ENCODE peak calls at places on chromosomes 13 and 19, in four cellular contexts. Y, O, L and P are unnamed samples.

GRCh38 chr19:10519421-10519820 is 2.2 kb upstream of the S1PR5 start:
- DNase-seq in Y (no peak), O (no peak), L (no peak), P (no peak)

GRCh38 chr19:22517496-22518411 is 95.6 kb upstream of the ZNF98 start:
- DNase-seq in Y (no peak), O (no peak), L (no peak), P (no peak)

GRCh38 chr19:51142119-51142518 is at the start of gene SIGLEC7:
- DNase-seq in Y (no peak), O (peak; percentile 62), L (no peak), P (no peak)

GRCh38 chr13:80586356-80586755 is 245.4 kb upstream of the SPRY2 start:
- DNase-seq in Y (no peak), O (no peak), L (no peak), P (no peak)

GRCh38 chr13:29125934-29126424 is 305.8 kb downstream of the MTUS2 start:
- DNase-seq in Y (no peak), O (peak; percentile 33), L (no peak), P (no peak)

GRCh38 chr13:26621731-26622401 is 64.4 kb downstream of the WASF3 start:
- DNase-seq in Y (no peak), O (no peak), L (no peak), P (no peak)

GRCh38 chr19:3108775-3109174 is 14.6 kb downstream of the GNA11 start:
- DNase-seq in Y (no peak), O (peak; percentile 68), L (peak; percentile 57), P (no peak)

GRCh38 chr13:34321986-34322385 is 504.0 kb downstream of the RFC3 start:
- DNase-seq in Y (no peak), O (no peak), L (no peak), P (no peak)

GRCh38 chr19:42076375-42076944 is 494 bp downstream of the ZNF574 start:
- DNase-seq in Y (no peak), O (peak; percentile 78), L (no peak), P (no peak)

GRCh38 chr13:52447354-52447753 is 3.1 kb downstream of the VPS36 start:
- DNase-seq in Y (no peak), O (no peak), L (no peak), P (no peak)

GRCh38 chr19:21482863-21483276 is 22.5 kb upstream of the ZNF429 start:
- DNase-seq in Y (no peak), O (peak; percentile 72), L (peak; percentile 58), P (no peak)

GRCh38 chr19:35756373-35757230 is at the start of gene HSPB6:
- DNase-seq in Y (no peak), O (no peak), L (no peak), P (no peak)

GRCh38 chr13:46638262-46638661 is 85.3 kb downstream of the LRCH1 start:
- DNase-seq in Y (no peak), O (no peak), L (no peak), P (no peak)

GRCh38 chr13:39590466-39591036 is 12.4 kb downstream of the LHFPL6 start:
- DNase-seq in Y (no peak), O (no peak), L (no peak), P (no peak)

GRCh38 chr13:112519517-112520060 is 68.4 kb downstream of the TUBGCP3 start:
- DNase-seq in Y (no peak), O (no peak), L (no peak), P (no peak)

GRCh38 chr19:44593294-44593693 is 20.1 kb upstream of the IGSF23 start:
- DNase-seq in Y (no peak), O (no peak), L (no peak), P (no peak)

GRCh38 chr13:73224708-73225107 is 165.9 kb downstream of the KLF5 start:
- DNase-seq in Y (no peak), O (peak; percentile 50), L (no peak), P (no peak)

GRCh38 chr19:38655148-38655824 is 7.8 kb downstream of the ACTN4 start:
- DNase-seq in Y (no peak), O (no peak), L (no peak), P (no peak)

GRCh38 chr13:98775386-98775785 is 22.9 kb upstream of the SLC15A1 start:
- DNase-seq in Y (no peak), O (no peak), L (no peak), P (no peak)

GRCh38 chr13:76894401-76895110 is 8.4 kb upstream of the KCTD12 start:
- DNase-seq in Y (no peak), O (no peak), L (no peak), P (no peak)

GRCh38 chr13:80379245-80379644 is 38.3 kb upstream of the SPRY2 start:
- DNase-seq in Y (peak; percentile 37), O (no peak), L (no peak), P (peak; percentile 11)

GRCh38 chr13:50412046-50412617 is 396.9 kb downstream of the KCNRG start:
- DNase-seq in Y (no peak), O (no peak), L (no peak), P (no peak)

GRCh38 chr13:43368003-43368402 is 344.6 kb downstream of the DNAJC15 start:
- DNase-seq in Y (no peak), O (no peak), L (no peak), P (no peak)

GRCh38 chr19:54211214-54211613 is 10.6 kb downstream of the RPS9 start:
- DNase-seq in Y (no peak), O (no peak), L (no peak), P (no peak)

GRCh38 chr19:6723738-6724137 is 3.3 kb upstream of the C3 start:
- DNase-seq in Y (no peak), O (peak; percentile 61), L (no peak), P (no peak)

GRCh38 chr19:1618157-1619093 is 13.2 kb upstream of the UQCR11 start:
- DNase-seq in Y (no peak), O (peak; percentile 28), L (no peak), P (no peak)

GRCh38 chr19:13132471-13133166 is 14.6 kb downstream of the NACC1 start:
- DNase-seq in Y (no peak), O (peak; percentile 76), L (peak; percentile 35), P (no peak)

GRCh38 chr19:34994643-34995471 is 5.3 kb upstream of the GRAMD1A start:
- DNase-seq in Y (no peak), O (no peak), L (no peak), P (no peak)

GRCh38 chr13:33649212-33649917 is 168.6 kb upstream of the RFC3 start:
- DNase-seq in Y (no peak), O (no peak), L (no peak), P (peak; percentile 31)

GRCh38 chr13:74770361-74770760 is 636.2 kb upstream of the KLF12 start:
- DNase-seq in Y (peak; percentile 81), O (no peak), L (no peak), P (peak; percentile 97)

GRCh38 chr19:48842744-48843162 is 6.5 kb upstream of the HSD17B14 start:
- DNase-seq in Y (no peak), O (peak; percentile 56), L (peak; percentile 6), P (no peak)

GRCh38 chr19:55638864-55639359 is 1.9 kb upstream of the ZNF580 start:
- DNase-seq in Y (no peak), O (peak; percentile 70), L (no peak), P (no peak)

GRCh38 chr13:39132286-39132685 is 94.0 kb downstream of the NHLRC3 start:
- DNase-seq in Y (no peak), O (no peak), L (no peak), P (no peak)

GRCh38 chr13:46553521-46553885 is 533 bp downstream of the LRCH1 start:
- DNase-seq in Y (no peak), O (no peak), L (no peak), P (no peak)

GRCh38 chr19:8123683-8124082 is 25.7 kb downstream of the FBN3 start:
- DNase-seq in Y (no peak), O (no peak), L (no peak), P (no peak)

GRCh38 chr19:46040952-46041500 is at the start of gene IGFL4:
- DNase-seq in Y (no peak), O (no peak), L (no peak), P (no peak)